ENCODE peak calls at places on chromosomes 2 and 18, in four cellular contexts. U is adrenal gland, P is ovary, T is Peyer's patch. Z is an unnamed sample.

GRCh38 chr18:53698907-53699306 is 525.6 kb downstream of the MBD2 start:
- DNase-seq in U (peak), P (no peak), T (no peak), Z (no peak)

GRCh38 chr2:240798327-240798905 is 21.6 kb downstream of the KIF1A start:
- DNase-seq in U (no peak), P (peak), T (no peak), Z (no peak)

GRCh38 chr18:66280470-66280869 is 323.4 kb downstream of the CDH19 start:
- DNase-seq in U (no peak), P (no peak), T (no peak), Z (no peak)

GRCh38 chr2:145916799-145917198 is 1396.9 kb upstream of the ZEB2 start:
- DNase-seq in U (no peak), P (no peak), T (no peak), Z (no peak)

GRCh38 chr2:212732860-212733259 is 194.3 kb upstream of the ERBB4 start:
- DNase-seq in U (no peak), P (no peak), T (no peak), Z (no peak)

GRCh38 chr2:178891265-178891958 is 84.2 kb upstream of the TTN start:
- DNase-seq in U (peak), P (peak), T (peak), Z (no peak)

GRCh38 chr2:113227290-113227689 is 51.4 kb downstream of the PAX8 start:
- DNase-seq in U (no peak), P (no peak), T (no peak), Z (no peak)

GRCh38 chr18:13219576-13219975 is 1.0 kb downstream of the LDLRAD4 start:
- DNase-seq in U (no peak), P (no peak), T (no peak), Z (no peak)

GRCh38 chr2:54968561-54969218 is 81.6 kb downstream of the RTN4 start:
- DNase-seq in U (no peak), P (no peak), T (no peak), Z (no peak)

GRCh38 chr2:201257941-201258665 is 2.2 kb upstream of the CASP8 start:
- DNase-seq in U (peak), P (peak), T (peak), Z (peak)

GRCh38 chr18:36729197-36729596 is 99.6 kb downstream of the TPGS2 start:
- DNase-seq in U (no peak), P (no peak), T (no peak), Z (no peak)

GRCh38 chr18:58009166-58009565 is 34.9 kb upstream of the NEDD4L start:
- DNase-seq in U (no peak), P (no peak), T (no peak), Z (no peak)

GRCh38 chr2:70831861-70832260 is 3.8 kb downstream of the CD207 start:
- DNase-seq in U (no peak), P (no peak), T (no peak), Z (no peak)

GRCh38 chr2:41414486-41415230 is 633.2 kb upstream of the PKDCC start:
- DNase-seq in U (peak), P (no peak), T (no peak), Z (no peak)

GRCh38 chr2:206423147-206423546 is 20.2 kb upstream of the ADAM23 start:
- DNase-seq in U (peak), P (no peak), T (no peak), Z (no peak)

GRCh38 chr2:177396630-177397460 is 4.3 kb downstream of the AGPS start:
- DNase-seq in U (no peak), P (no peak), T (no peak), Z (no peak)

GRCh38 chr2:71486881-71487640 is 33.7 kb downstream of the DYSF start:
- DNase-seq in U (no peak), P (no peak), T (peak), Z (no peak)

GRCh38 chr2:68565858-68566257 is 77.5 kb upstream of the PROKR1 start:
- DNase-seq in U (no peak), P (no peak), T (no peak), Z (no peak)

GRCh38 chr2:202164409-202164808 is 74.0 kb downstream of the SUMO1 start:
- DNase-seq in U (no peak), P (no peak), T (no peak), Z (no peak)

GRCh38 chr2:127078691-127079270 is 28.2 kb downstream of the BIN1 start:
- DNase-seq in U (no peak), P (no peak), T (no peak), Z (no peak)

GRCh38 chr18:23719634-23720201 is 30.5 kb downstream of the LAMA3 start:
- DNase-seq in U (peak), P (peak), T (peak), Z (no peak)

GRCh38 chr2:231667497-231667896 is 40.8 kb upstream of the PTMA start:
- DNase-seq in U (no peak), P (no peak), T (peak), Z (no peak)
- TF ChIP-seq POLR2A in U (no peak), P (no peak), T (no peak), Z (no peak)

GRCh38 chr18:62716679-62717058 is 1.3 kb downstream of the PHLPP1 start:
- DNase-seq in U (peak), P (peak), T (peak), Z (no peak)
- TF ChIP-seq CTCF in U (no peak), P (no peak), T (no peak), Z (no peak)

GRCh38 chr2:170770008-170770303 is 222 bp upstream of the ERICH2 start:
- DNase-seq in U (no peak), P (no peak), T (no peak), Z (no peak)
- H3K27ac ChIP-seq in U (no peak), P (no peak), T (no peak), Z (peak)

GRCh38 chr2:176018708-176019107 is 16.6 kb upstream of the LNPK start:
- DNase-seq in U (no peak), P (no peak), T (no peak), Z (no peak)

GRCh38 chr2:176022048-176022447 is 20.0 kb upstream of the LNPK start:
- DNase-seq in U (no peak), P (no peak), T (no peak), Z (no peak)

GRCh38 chr2:176020400-176020799 is 18.3 kb upstream of the LNPK start:
- DNase-seq in U (no peak), P (no peak), T (no peak), Z (no peak)
- TF ChIP-seq POLR2A in U (no peak), P (no peak), T (no peak), Z (no peak)

GRCh38 chr18:45841765-45842442 is 16.4 kb downstream of the SIGLEC15 start:
- DNase-seq in U (no peak), P (no peak), T (no peak), Z (no peak)

GRCh38 chr18:45837283-45838070 is 12.0 kb downstream of the SIGLEC15 start:
- DNase-seq in U (peak), P (no peak), T (peak), Z (no peak)

GRCh38 chr18:45841060-45841764 is 15.7 kb downstream of the SIGLEC15 start:
- DNase-seq in U (no peak), P (no peak), T (no peak), Z (no peak)

GRCh38 chr18:45838302-45839070 is 13.0 kb downstream of the SIGLEC15 start:
- DNase-seq in U (peak), P (no peak), T (no peak), Z (no peak)

GRCh38 chr18:45839415-45840395 is 14.2 kb downstream of the SIGLEC15 start:
- DNase-seq in U (no peak), P (no peak), T (no peak), Z (no peak)
- TF ChIP-seq CTCF in U (peak), P (no peak), T (peak), Z (peak)

GRCh38 chr2:151782378-151783132 is 45.7 kb downstream of the ARL5A start:
- DNase-seq in U (no peak), P (no peak), T (no peak), Z (no peak)

GRCh38 chr2:151780938-151781337 is 46.7 kb upstream of the NEB start:
- DNase-seq in U (no peak), P (no peak), T (no peak), Z (no peak)

GRCh38 chr2:151783133-151783520 is 45.1 kb downstream of the ARL5A start:
- DNase-seq in U (no peak), P (no peak), T (no peak), Z (no peak)

GRCh38 chr2:151777911-151778310 is 43.6 kb upstream of the NEB start:
- DNase-seq in U (no peak), P (no peak), T (no peak), Z (no peak)

DNA sequence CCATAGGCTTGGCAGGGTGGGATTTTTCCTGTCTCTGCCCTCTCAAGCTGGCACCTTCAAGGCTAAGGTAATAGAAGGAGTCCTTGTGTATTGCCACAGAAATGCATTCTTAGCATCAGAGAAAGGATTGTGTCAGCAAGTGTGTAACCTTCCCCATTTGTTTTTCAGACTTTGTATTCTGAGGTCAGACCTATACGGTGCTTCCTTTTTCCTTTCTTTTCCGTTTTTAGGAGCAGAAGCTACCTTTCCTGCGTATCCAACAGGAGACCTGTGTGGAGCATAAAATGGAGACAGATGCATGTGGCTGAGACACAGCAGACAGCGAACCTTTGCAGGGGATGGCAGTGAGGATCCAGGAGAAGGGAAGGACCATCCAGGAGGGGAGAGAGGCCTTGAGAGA is 46.6 kb downstream of the ARL5A start:
- DNase-seq in U (no peak), P (no peak), T (no peak), Z (no peak)
- H3K27ac ChIP-seq in U (no peak), P (no peak), T (no peak), Z (no peak)

GRCh38 chr2:171320731-171321130 is 113.1 kb downstream of the METTL8 start:
- DNase-seq in U (no peak), P (no peak), T (no peak), Z (no peak)

GRCh38 chr2:171317492-171318125 is 116.2 kb downstream of the METTL8 start:
- DNase-seq in U (no peak), P (no peak), T (no peak), Z (no peak)

GRCh38 chr2:171319164-171319810 is 114.5 kb downstream of the METTL8 start:
- DNase-seq in U (no peak), P (no peak), T (no peak), Z (no peak)

GRCh38 chr2:171318463-171318934 is 115.3 kb downstream of the METTL8 start:
- DNase-seq in U (peak), P (no peak), T (no peak), Z (no peak)

GRCh38 chr2:171320208-171320621 is 113.6 kb downstream of the METTL8 start:
- DNase-seq in U (no peak), P (no peak), T (no peak), Z (no peak)
- TF ChIP-seq POLR2A in U (no peak), P (no peak), T (no peak), Z (no peak)

GRCh38 chr2:117411983-117412382 is 402.5 kb upstream of the DDX18 start:
- DNase-seq in U (no peak), P (no peak), T (no peak), Z (no peak)
- TF ChIP-seq CTCF in U (no peak), P (no peak), T (no peak), Z (no peak)

Z was measured in esophagus squamous epithelium.